ENCODE peak calls at places on chromosomes 6 and 20, in four cellular contexts. T is NCI-H748 treated with DMSO at 0.1 percent for 48 hours, M is small intestine, H is activated gamma-delta T cell treated with Interleukin-2 at 50 U/mL for 16 hours. P is an unnamed sample.

GRCh38 chr6:33774774-33775173 is 14.2 kb downstream of the LEMD2 start:
- DNase-seq in T (no peak), M (no peak), H (no peak), P (no peak)

GRCh38 chr20:63116412-63117106 is 99.4 kb downstream of the YTHDF1 start:
- DNase-seq in H (no peak), T (no peak), M (no peak), P (no peak)

GRCh38 chr20:12875510-12875909 is 133.3 kb upstream of the SPTLC3 start:
- DNase-seq in H (no peak), T (no peak), M (no peak), P (no peak)

GRCh38 chr6:45703041-45703739 is 312.5 kb downstream of the CLIC5 start:
- DNase-seq in M (no peak), T (no peak), H (no peak), P (no peak)

GRCh38 chr6:111667921-111668320 is 62.2 kb upstream of the TRAF3IP2 start:
- DNase-seq in T (no peak), M (no peak), H (no peak), P (no peak)

GRCh38 chr6:28766426-28766825 is 157.4 kb downstream of the TRIM27 start:
- DNase-seq in H (no peak), M (no peak), T (no peak), P (no peak)

GRCh38 chr20:35907017-35907685 is 47.2 kb downstream of the SCAND1 start:
- DNase-seq in T (peak), M (no peak), H (no peak), P (no peak)

GRCh38 chr6:29845405-29846006 is 17.9 kb downstream of the HLA-G start:
- DNase-seq in M (peak), T (peak), H (peak), P (no peak)

GRCh38 chr6:3296537-3297453 is 38.0 kb downstream of the PSMG4 start:
- DNase-seq in T (no peak), M (no peak), H (no peak), P (no peak)

GRCh38 chr6:152295346-152295745 is 341.8 kb downstream of the SYNE1 start:
- DNase-seq in M (no peak), H (no peak), T (no peak), P (no peak)

GRCh38 chr6:17413313-17413750 is 19.9 kb downstream of the CAP2 start:
- DNase-seq in M (no peak), H (no peak), T (no peak), P (no peak)

GRCh38 chr6:146803601-146804000 is 204.8 kb downstream of the ADGB start:
- DNase-seq in M (no peak), H (no peak), T (no peak), P (no peak)

GRCh38 chr6:7235712-7236311 is 77.2 kb downstream of the SSR1 start:
- DNase-seq in M (peak), T (no peak), H (no peak), P (no peak)

GRCh38 chr20:23120936-23121765 is 35.0 kb upstream of the CD93 start:
- DNase-seq in M (no peak), H (no peak), T (no peak), P (no peak)

GRCh38 chr6:138038148-138038870 is 68.9 kb downstream of the PERP start:
- DNase-seq in T (peak), H (no peak), M (no peak), P (no peak)

GRCh38 chr6:14775528-14775927 is 470.3 kb upstream of the JARID2 start:
- DNase-seq in H (no peak), T (no peak), M (no peak), P (no peak)

GRCh38 chr6:135088818-135089809 is 34.5 kb upstream of the HBS1L start:
- DNase-seq in T (no peak), H (no peak), M (peak), P (no peak)

GRCh38 chr6:147207851-147208754 is 3.9 kb downstream of the STXBP5 start:
- DNase-seq in T (no peak), H (no peak), M (no peak), P (no peak)

P was measured in GDM1.